ENCODE peak calls at places on chromosome 3, in eight cellular contexts. One of them, this sample, is unnamed.

GRCh38 chr3:186783731-186784515 is 546 bp downstream of the EIF4A2 start:
- DNase-seq in pancreas: peak; percentile 86
- DNase-seq in AG09309: peak; percentile 33
- DNase-seq in heart left ventricle: peak; percentile 89
- DNase-seq in choroid plexus epithelial cell: peak; percentile 83
- DNase-seq in fibroblast of mammary gland: peak; percentile 68
- DNase-seq in CD8-positive, alpha-beta T cell: peak; percentile 90
- DNase-seq in AG04450: no peak
- DNase-seq in this sample: no peak

GRCh38 chr3:60708191-60708975 is 542.9 kb downstream of the FHIT start:
- DNase-seq in pancreas: no peak
- DNase-seq in AG09309: no peak
- DNase-seq in heart left ventricle: no peak
- DNase-seq in choroid plexus epithelial cell: peak; percentile 83
- DNase-seq in fibroblast of mammary gland: peak; percentile 82
- DNase-seq in CD8-positive, alpha-beta T cell: no peak
- DNase-seq in AG04450: peak; percentile 63
- DNase-seq in this sample: peak; percentile 38

GRCh38 chr3:53254810-53255359 is 937 bp downstream of the TKT start:
- DNase-seq in pancreas: peak; percentile 91
- DNase-seq in AG09309: no peak
- DNase-seq in heart left ventricle: peak; percentile 75
- DNase-seq in choroid plexus epithelial cell: peak; percentile 65
- DNase-seq in fibroblast of mammary gland: peak; percentile 51
- DNase-seq in CD8-positive, alpha-beta T cell: peak; percentile 69
- DNase-seq in AG04450: no peak
- DNase-seq in this sample: no peak

GRCh38 chr3:71658131-71658530 is 67.1 kb downstream of the EIF4E3 start:
- DNase-seq in pancreas: peak; percentile 96
- DNase-seq in AG09309: no peak
- DNase-seq in heart left ventricle: peak; percentile 80
- DNase-seq in choroid plexus epithelial cell: peak; percentile 45
- DNase-seq in fibroblast of mammary gland: no peak
- DNase-seq in CD8-positive, alpha-beta T cell: no peak
- DNase-seq in AG04450: no peak
- DNase-seq in this sample: peak; percentile 69

GRCh38 chr3:126498936-126499335 is 18.6 kb downstream of the UROC1 start:
- DNase-seq in pancreas: no peak
- DNase-seq in AG09309: no peak
- DNase-seq in heart left ventricle: no peak
- DNase-seq in choroid plexus epithelial cell: no peak
- DNase-seq in fibroblast of mammary gland: no peak
- DNase-seq in CD8-positive, alpha-beta T cell: no peak
- DNase-seq in AG04450: no peak
- DNase-seq in this sample: no peak

GRCh38 chr3:72523409-72524172 is 324.7 kb downstream of the SHQ1 start:
- DNase-seq in pancreas: peak; percentile 43
- DNase-seq in AG09309: no peak
- DNase-seq in heart left ventricle: peak; percentile 24
- DNase-seq in choroid plexus epithelial cell: no peak
- DNase-seq in fibroblast of mammary gland: no peak
- DNase-seq in CD8-positive, alpha-beta T cell: no peak
- DNase-seq in AG04450: no peak
- DNase-seq in this sample: no peak

GRCh38 chr3:53045784-53046170 is at the start of gene SFMBT1:
- DNase-seq in pancreas: peak; percentile 64
- DNase-seq in AG09309: no peak
- DNase-seq in heart left ventricle: peak; percentile 61
- DNase-seq in choroid plexus epithelial cell: peak; percentile 60
- DNase-seq in fibroblast of mammary gland: peak; percentile 49
- DNase-seq in CD8-positive, alpha-beta T cell: peak; percentile 84
- DNase-seq in AG04450: no peak
- DNase-seq in this sample: no peak

GRCh38 chr3:188513662-188514328 is 359.8 kb downstream of the LPP start:
- DNase-seq in pancreas: no peak
- DNase-seq in AG09309: no peak
- DNase-seq in heart left ventricle: no peak
- DNase-seq in choroid plexus epithelial cell: no peak
- DNase-seq in fibroblast of mammary gland: no peak
- DNase-seq in CD8-positive, alpha-beta T cell: no peak
- DNase-seq in AG04450: no peak
- DNase-seq in this sample: no peak

GRCh38 chr3:107794664-107795443 is 272.1 kb downstream of the BBX start:
- DNase-seq in pancreas: no peak
- DNase-seq in AG09309: no peak
- DNase-seq in heart left ventricle: no peak
- DNase-seq in choroid plexus epithelial cell: peak; percentile 30
- DNase-seq in fibroblast of mammary gland: peak; percentile 58
- DNase-seq in CD8-positive, alpha-beta T cell: no peak
- DNase-seq in AG04450: no peak
- DNase-seq in this sample: no peak

GRCh38 chr3:149067792-149068352 is 18.5 kb downstream of the HLTF start:
- DNase-seq in pancreas: no peak
- DNase-seq in AG09309: no peak
- DNase-seq in heart left ventricle: no peak
- DNase-seq in choroid plexus epithelial cell: no peak
- DNase-seq in fibroblast of mammary gland: no peak
- DNase-seq in CD8-positive, alpha-beta T cell: no peak
- DNase-seq in AG04450: no peak
- DNase-seq in this sample: no peak
- H3K4me3 ChIP-seq in pancreas: no peak overlapping the region
- H3K4me3 ChIP-seq in AG09309: no peak overlapping the region
- H3K4me3 ChIP-seq in heart left ventricle: no peak overlapping the region
- H3K4me3 ChIP-seq in choroid plexus epithelial cell: no peak overlapping the region
- H3K4me3 ChIP-seq in fibroblast of mammary gland: no peak overlapping the region
- H3K4me3 ChIP-seq in CD8-positive, alpha-beta T cell: no peak overlapping the region
- H3K4me3 ChIP-seq in AG04450: no peak overlapping the region
- H3K4me3 ChIP-seq in this sample: no peak overlapping the region

GRCh38 chr3:78823859-78824258 is 943.9 kb downstream of the ROBO1 start:
- DNase-seq in pancreas: no peak
- DNase-seq in AG09309: no peak
- DNase-seq in heart left ventricle: no peak
- DNase-seq in choroid plexus epithelial cell: peak; percentile 79
- DNase-seq in fibroblast of mammary gland: peak; percentile 63
- DNase-seq in CD8-positive, alpha-beta T cell: no peak
- DNase-seq in AG04450: no peak
- DNase-seq in this sample: no peak
- TF ChIP-seq CTCF in pancreas: no peak
- TF ChIP-seq CTCF in AG09309: no peak
- TF ChIP-seq CTCF in heart left ventricle: no peak
- TF ChIP-seq CTCF in choroid plexus epithelial cell: no peak
- TF ChIP-seq CTCF in fibroblast of mammary gland: no peak
- TF ChIP-seq CTCF in CD8-positive, alpha-beta T cell: no peak
- TF ChIP-seq CTCF in AG04450: no peak
- TF ChIP-seq CTCF in this sample: no peak

DNA sequence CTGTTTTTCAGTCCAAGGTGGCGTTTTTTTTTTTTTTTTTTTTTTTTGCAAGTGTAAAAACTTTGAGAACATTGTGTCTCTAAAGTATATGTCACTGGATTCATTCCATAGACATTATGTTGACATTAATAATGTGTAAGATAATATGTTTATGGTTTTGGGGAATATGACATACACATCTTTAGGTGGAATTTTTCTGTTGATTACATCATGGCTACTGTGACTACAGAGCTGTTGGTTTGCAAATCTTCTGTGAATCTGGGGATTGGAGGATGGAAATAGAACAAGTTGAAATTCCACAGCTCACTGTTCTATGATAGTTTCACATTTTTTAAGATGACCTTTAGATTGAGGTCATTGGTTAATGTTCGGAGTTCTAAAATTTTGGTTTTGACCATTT is 24.4 kb upstream of the PLSCR2 start:
- DNase-seq in pancreas: no peak
- DNase-seq in AG09309: no peak
- DNase-seq in heart left ventricle: no peak
- DNase-seq in choroid plexus epithelial cell: peak; percentile 89
- DNase-seq in fibroblast of mammary gland: peak; percentile 70
- DNase-seq in CD8-positive, alpha-beta T cell: no peak
- DNase-seq in AG04450: no peak
- DNase-seq in this sample: no peak
- H3K4me3 ChIP-seq in pancreas: no peak overlapping the region
- H3K4me3 ChIP-seq in AG09309: no peak overlapping the region
- H3K4me3 ChIP-seq in heart left ventricle: no peak overlapping the region
- H3K4me3 ChIP-seq in choroid plexus epithelial cell: no peak overlapping the region
- H3K4me3 ChIP-seq in fibroblast of mammary gland: no peak overlapping the region
- H3K4me3 ChIP-seq in CD8-positive, alpha-beta T cell: no peak overlapping the region
- H3K4me3 ChIP-seq in AG04450: no peak overlapping the region
- H3K4me3 ChIP-seq in this sample: no peak overlapping the region

GRCh38 chr3:16264174-16264707 is 502 bp downstream of the DPH3 start:
- DNase-seq in pancreas: no peak
- DNase-seq in AG09309: peak; percentile 27
- DNase-seq in heart left ventricle: no peak
- DNase-seq in choroid plexus epithelial cell: no peak
- DNase-seq in fibroblast of mammary gland: peak; percentile 21
- DNase-seq in CD8-positive, alpha-beta T cell: no peak
- DNase-seq in AG04450: no peak
- DNase-seq in this sample: peak; percentile 16
- TF ChIP-seq CTCF in pancreas: no peak
- TF ChIP-seq CTCF in AG09309: no peak
- TF ChIP-seq CTCF in heart left ventricle: no peak
- TF ChIP-seq CTCF in choroid plexus epithelial cell: no peak
- TF ChIP-seq CTCF in fibroblast of mammary gland: no peak
- TF ChIP-seq CTCF in CD8-positive, alpha-beta T cell: no peak
- TF ChIP-seq CTCF in AG04450: no peak
- TF ChIP-seq CTCF in this sample: no peak

DNA sequence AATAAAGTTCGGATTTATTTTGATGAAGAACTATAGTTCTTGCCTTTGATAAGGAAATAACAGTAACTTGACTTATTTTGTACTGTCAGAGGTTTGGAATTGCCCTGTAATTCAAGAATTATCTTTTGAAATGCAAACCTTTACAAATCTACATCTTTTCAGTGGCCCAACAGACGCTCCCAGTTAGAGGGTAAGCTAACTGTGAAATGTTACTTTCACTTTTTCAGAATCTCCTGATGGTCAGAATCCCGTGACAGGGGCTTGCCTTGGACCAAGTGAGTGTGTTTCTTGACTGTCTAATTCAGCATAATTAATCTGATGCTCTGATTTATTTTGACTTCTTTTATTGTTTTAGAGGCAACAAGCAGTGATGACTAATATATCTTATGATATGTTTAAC is 262.5 kb downstream of the PLOD2 start:
- DNase-seq in pancreas: no peak
- DNase-seq in AG09309: no peak
- DNase-seq in heart left ventricle: no peak
- DNase-seq in choroid plexus epithelial cell: peak; percentile 36
- DNase-seq in fibroblast of mammary gland: peak; percentile 12
- DNase-seq in CD8-positive, alpha-beta T cell: no peak
- DNase-seq in AG04450: no peak
- DNase-seq in this sample: no peak
- H3K4me3 ChIP-seq in pancreas: no peak overlapping the region
- H3K4me3 ChIP-seq in AG09309: no peak overlapping the region
- H3K4me3 ChIP-seq in heart left ventricle: peak overlapping the region; percentile 5
- H3K4me3 ChIP-seq in choroid plexus epithelial cell: no peak overlapping the region
- H3K4me3 ChIP-seq in fibroblast of mammary gland: peak overlapping the region; percentile 10
- H3K4me3 ChIP-seq in CD8-positive, alpha-beta T cell: no peak overlapping the region
- H3K4me3 ChIP-seq in AG04450: no peak overlapping the region
- H3K4me3 ChIP-seq in this sample: no peak overlapping the region

GRCh38 chr3:97691354-97691753 is 73.2 kb upstream of the ARL6 start:
- DNase-seq in pancreas: no peak
- DNase-seq in AG09309: no peak
- DNase-seq in heart left ventricle: no peak
- DNase-seq in choroid plexus epithelial cell: no peak
- DNase-seq in fibroblast of mammary gland: no peak
- DNase-seq in CD8-positive, alpha-beta T cell: no peak
- DNase-seq in AG04450: no peak
- DNase-seq in this sample: no peak
- TF ChIP-seq CTCF in pancreas: no peak
- TF ChIP-seq CTCF in AG09309: no peak
- TF ChIP-seq CTCF in heart left ventricle: no peak
- TF ChIP-seq CTCF in choroid plexus epithelial cell: no peak
- TF ChIP-seq CTCF in fibroblast of mammary gland: no peak
- TF ChIP-seq CTCF in CD8-positive, alpha-beta T cell: no peak
- TF ChIP-seq CTCF in AG04450: no peak
- TF ChIP-seq CTCF in this sample: no peak

GRCh38 chr3:195151402-195151801 is 119.6 kb downstream of the XXYLT1 start:
- DNase-seq in pancreas: no peak
- DNase-seq in AG09309: no peak
- DNase-seq in heart left ventricle: no peak
- DNase-seq in choroid plexus epithelial cell: no peak
- DNase-seq in fibroblast of mammary gland: no peak
- DNase-seq in CD8-positive, alpha-beta T cell: no peak
- DNase-seq in AG04450: no peak
- DNase-seq in this sample: no peak

GRCh38 chr3:195147649-195148121 is 123.3 kb downstream of the XXYLT1 start:
- DNase-seq in pancreas: no peak
- DNase-seq in AG09309: no peak
- DNase-seq in heart left ventricle: peak; percentile 59
- DNase-seq in choroid plexus epithelial cell: peak; percentile 75
- DNase-seq in fibroblast of mammary gland: peak; percentile 64
- DNase-seq in CD8-positive, alpha-beta T cell: no peak
- DNase-seq in AG04450: no peak
- DNase-seq in this sample: no peak

GRCh38 chr3:195150194-195151118 is 120.5 kb downstream of the XXYLT1 start:
- DNase-seq in pancreas: peak; percentile 64
- DNase-seq in AG09309: no peak
- DNase-seq in heart left ventricle: peak; percentile 82
- DNase-seq in choroid plexus epithelial cell: peak; percentile 91
- DNase-seq in fibroblast of mammary gland: peak; percentile 38
- DNase-seq in CD8-positive, alpha-beta T cell: peak; percentile 53
- DNase-seq in AG04450: no peak
- DNase-seq in this sample: peak; percentile 91

GRCh38 chr3:195148553-195148952 is 122.4 kb downstream of the XXYLT1 start:
- DNase-seq in pancreas: no peak
- DNase-seq in AG09309: no peak
- DNase-seq in heart left ventricle: no peak
- DNase-seq in choroid plexus epithelial cell: no peak
- DNase-seq in fibroblast of mammary gland: no peak
- DNase-seq in CD8-positive, alpha-beta T cell: no peak
- DNase-seq in AG04450: no peak
- DNase-seq in this sample: no peak

GRCh38 chr3:195149292-195149691 is 121.7 kb downstream of the XXYLT1 start:
- DNase-seq in pancreas: no peak
- DNase-seq in AG09309: no peak
- DNase-seq in heart left ventricle: no peak
- DNase-seq in choroid plexus epithelial cell: no peak
- DNase-seq in fibroblast of mammary gland: no peak
- DNase-seq in CD8-positive, alpha-beta T cell: no peak
- DNase-seq in AG04450: no peak
- DNase-seq in this sample: no peak
- H3K4me3 ChIP-seq in pancreas: no peak overlapping the region
- H3K4me3 ChIP-seq in AG09309: no peak overlapping the region
- H3K4me3 ChIP-seq in heart left ventricle: peak overlapping the region; percentile 8
- H3K4me3 ChIP-seq in choroid plexus epithelial cell: no peak overlapping the region
- H3K4me3 ChIP-seq in fibroblast of mammary gland: no peak overlapping the region
- H3K4me3 ChIP-seq in CD8-positive, alpha-beta T cell: no peak overlapping the region
- H3K4me3 ChIP-seq in AG04450: no peak overlapping the region
- H3K4me3 ChIP-seq in this sample: no peak overlapping the region

This sample was measured in retinal pigment epithelial cell.